ENCODE peak calls at places on chromosome 5, in nine cellular contexts. W is HCT116, G is suprapubic skin, L is H1, N is prostate gland, P is GM12891, J is upper lobe of left lung, M is transverse colon, X is sigmoid colon. D is an unnamed sample.

GRCh38 chr5:74250304-74251102 is 390.0 kb downstream of the ENC1 start:
- DNase-seq in W (no peak), G (no peak), L (no peak), N (no peak), P (no peak), J (no peak), M (no peak), X (no peak), D (no peak)

GRCh38 chr5:142600611-142601360 is 85.1 kb downstream of the FGF1 start:
- DNase-seq in W (no peak), G (no peak), L (no peak), N (peak), P (no peak), J (peak), M (peak), X (peak), D (no peak)

GRCh38 chr5:93677344-93678021 is 63.9 kb downstream of the POU5F2 start:
- DNase-seq in W (peak), G (no peak), L (no peak), N (peak), P (no peak), J (peak), M (no peak), X (no peak), D (no peak)

GRCh38 chr5:177524539-177524900 is 7.8 kb upstream of the DDX41 start:
- DNase-seq in W (no peak), G (no peak), L (no peak), N (no peak), P (no peak), J (no peak), M (no peak), X (peak), D (no peak)

GRCh38 chr5:166961028-166961427 is 1330.4 kb upstream of the WWC1 start:
- DNase-seq in W (no peak), G (no peak), L (no peak), N (no peak), P (no peak), J (no peak), M (no peak), X (no peak), D (no peak)

GRCh38 chr5:4480528-4481404 is 659.4 kb upstream of the ADAMTS16 start:
- DNase-seq in W (no peak), G (no peak), L (no peak), N (peak), P (no peak), J (peak), M (no peak), X (no peak), D (no peak)

GRCh38 chr5:54309237-54309636 is 1.1 kb downstream of the ARL15 start:
- DNase-seq in W (no peak), G (no peak), L (no peak), N (no peak), P (no peak), J (no peak), M (no peak), X (no peak), D (no peak)

GRCh38 chr5:175444905-175445456 is 999 bp upstream of the DRD1 start:
- DNase-seq in W (no peak), G (no peak), L (no peak), N (no peak), P (no peak), J (no peak), M (no peak), X (no peak), D (no peak)

GRCh38 chr5:6000867-6001266 is 377.5 kb downstream of the MED10 start:
- DNase-seq in W (no peak), G (no peak), L (no peak), N (no peak), P (no peak), J (no peak), M (no peak), X (no peak), D (no peak)

GRCh38 chr5:32339198-32339597 is 26.5 kb upstream of the MTMR12 start:
- DNase-seq in W (peak), G (no peak), L (no peak), N (no peak), P (no peak), J (no peak), M (no peak), X (no peak), D (no peak)

GRCh38 chr5:143796110-143796509 is 15.9 kb upstream of the HMHB1 start:
- DNase-seq in W (no peak), G (no peak), L (no peak), N (no peak), P (no peak), J (no peak), M (no peak), X (no peak), D (no peak)

GRCh38 chr5:79621056-79621455 is 8.8 kb downstream of the TENT2 start:
- DNase-seq in W (no peak), G (no peak), L (no peak), N (no peak), P (no peak), J (no peak), M (no peak), X (no peak), D (no peak)

GRCh38 chr5:139037732-139038131 is 160.4 kb downstream of the SIL1 start:
- DNase-seq in W (no peak), G (no peak), L (no peak), N (no peak), P (no peak), J (no peak), M (no peak), X (no peak), D (no peak)

GRCh38 chr5:178394074-178394473 is 161.5 kb upstream of the PHYKPL start:
- DNase-seq in W (no peak), G (peak), L (peak), N (no peak), P (no peak), J (no peak), M (no peak), X (peak), D (no peak)

GRCh38 chr5:15525679-15526275 is 25.8 kb downstream of the FBXL7 start:
- DNase-seq in W (no peak), G (no peak), L (no peak), N (no peak), P (no peak), J (no peak), M (no peak), X (no peak), D (no peak)

GRCh38 chr5:169656125-169656990 is 19.3 kb downstream of the DOCK2 start:
- DNase-seq in W (no peak), G (no peak), L (no peak), N (no peak), P (peak), J (no peak), M (no peak), X (no peak), D (peak)

GRCh38 chr5:133260715-133261114 is 208.9 kb downstream of the HSPA4 start:
- DNase-seq in W (no peak), G (no peak), L (no peak), N (no peak), P (no peak), J (no peak), M (no peak), X (no peak), D (no peak)
- TF ChIP-seq POLR2AphosphoS5 in W (no peak), G (no peak), L (no peak), N (no peak), P (no peak), J (no peak), M (no peak), X (no peak), D (no peak)

GRCh38 chr5:140632366-140633080 is 452 bp downstream of the CD14 start:
- DNase-seq in W (no peak), G (peak), L (no peak), N (peak), P (peak), J (peak), M (peak), X (peak), D (peak)
- TF ChIP-seq POLR2A in W (no peak), G (no peak), L (no peak), N (no peak), P (no peak), J (no peak), M (no peak), X (no peak), D (no peak)

DNA sequence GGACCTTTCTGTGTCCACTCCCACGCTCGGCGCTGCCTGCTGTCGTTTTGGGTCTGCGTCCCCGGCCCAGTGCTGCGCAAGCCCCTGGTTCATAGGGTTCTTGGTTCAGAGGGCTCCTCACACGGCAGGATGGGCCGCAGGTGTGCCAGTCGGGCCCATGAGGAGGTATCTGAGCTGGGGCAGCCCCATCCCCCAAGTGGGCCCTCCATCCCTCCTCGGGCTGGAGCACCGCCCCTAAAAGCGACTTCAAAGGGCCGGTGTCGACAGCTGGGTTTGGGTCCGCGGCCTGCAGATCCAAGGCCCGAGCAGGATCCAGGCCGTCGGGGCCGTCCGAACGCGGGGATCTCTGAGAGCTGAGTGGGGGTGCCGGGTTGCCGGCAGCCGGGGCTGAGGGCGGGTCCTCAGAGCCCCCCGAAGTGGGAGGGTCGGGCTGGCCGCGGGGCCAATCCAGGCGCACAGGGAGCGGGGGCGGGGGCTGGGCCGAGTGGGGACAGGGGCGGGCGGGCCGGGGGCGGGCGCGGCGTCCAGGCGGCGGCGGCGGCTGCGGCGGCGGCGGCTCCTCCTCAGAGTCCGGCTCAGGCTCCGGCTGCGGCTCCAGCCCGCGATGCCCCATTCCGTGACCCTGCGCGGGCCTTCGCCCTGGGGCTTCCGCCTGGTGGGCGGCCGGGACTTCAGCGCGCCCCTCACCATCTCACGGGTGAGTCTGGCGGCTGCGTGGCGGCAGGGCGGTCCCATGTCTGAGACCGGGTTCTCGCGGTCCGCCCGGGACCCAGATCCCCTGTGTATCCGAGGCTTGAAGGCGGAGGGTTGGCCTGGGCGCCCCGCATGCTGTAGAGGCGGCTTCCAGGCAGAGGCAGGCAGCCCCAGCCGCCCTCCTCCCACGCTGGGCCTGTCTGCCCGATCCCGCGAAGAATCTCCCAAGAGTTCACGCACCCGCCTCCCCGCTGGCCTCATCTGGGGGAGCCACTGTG is at the start of gene PDLIM4:
- DNase-seq in W (no peak), G (peak), L (peak), N (peak), P (peak), J (peak), M (peak), X (peak), D (no peak)
- TF ChIP-seq POLR2AphosphoS5 in W (no peak), G (no peak), L (no peak), N (no peak), P (no peak), J (no peak), M (no peak), X (peak), D (no peak)

GRCh38 chr5:14142856-14143508 is at the start of gene TRIO:
- DNase-seq in W (peak), G (peak), L (peak), N (peak), P (peak), J (peak), M (peak), X (peak), D (peak)
- TF ChIP-seq POLR2A in W (peak), G (peak), L (peak), N (peak), P (no peak), J (peak), M (peak), X (peak), D (peak)